ENCODE peak calls at places on chromosomes 11 and 22, in six cellular contexts. L is activated CD8-positive, alpha-beta memory T cell treated with anti-CD3 and anti-CD28 coated beads for 4 hours; G is H7; J is suprapubic skin; P is occipital lobe; D is activated naive CD8-positive, alpha-beta T cell treated with anti-CD3 and anti-CD28 coated beads, Interleukin-2, amount 10 ng/mL, durations not matched to agents 7 days and 5 days. M is an unnamed sample.

GRCh38 chr22:27801197-27801615 is 350 bp downstream of the MN1 start:
- DNase-seq in D (peak; percentile 65), J (no peak), G (peak; percentile 88), L (no peak), P (no peak), M (no peak)

GRCh38 chr11:73566977-73567755 is 30.7 kb downstream of the FAM168A start:
- DNase-seq in L (no peak), J (no peak), D (no peak), P (no peak), G (no peak), M (no peak)

GRCh38 chr11:73856001-73856663 is 20.5 kb downstream of the COA4 start:
- DNase-seq in L (no peak), D (no peak), J (no peak), G (peak; percentile 32), P (no peak), M (no peak)

GRCh38 chr22:39401301-39401631 is 1.7 kb downstream of the TAB1 start:
- DNase-seq in J (no peak), L (no peak), G (no peak), P (no peak), D (no peak), M (no peak)

GRCh38 chr22:37549704-37550059 is 10.6 kb upstream of the CDC42EP1 start:
- DNase-seq in D (no peak), L (no peak), P (peak; percentile 54), J (no peak), G (peak; percentile 65), M (no peak)

GRCh38 chr22:33922268-33922667 is 2.0 kb upstream of the LARGE1 start:
- DNase-seq in L (no peak), D (no peak), J (peak; percentile 72), G (no peak), P (no peak), M (no peak)

GRCh38 chr22:50347157-50347556 is 4.0 kb downstream of the PPP6R2 start:
- DNase-seq in J (no peak), L (no peak), G (no peak), P (no peak), D (no peak), M (no peak)

GRCh38 chr22:20185750-20186149 is 34.9 kb upstream of the CCDC188 start:
- DNase-seq in D (no peak), L (no peak), P (no peak), J (no peak), G (no peak), M (no peak)

GRCh38 chr11:30758012-30758411 is 171.9 kb upstream of the MPPED2 start:
- DNase-seq in G (no peak), L (no peak), D (no peak), P (no peak), J (no peak), M (no peak)

GRCh38 chr11:32267679-32268187 is 167.6 kb downstream of the WT1 start:
- DNase-seq in J (no peak), D (no peak), P (no peak), L (no peak), G (no peak), M (no peak)

GRCh38 chr11:1466784-1467183 is 19.8 kb downstream of the MOB2 start:
- DNase-seq in P (no peak), G (no peak), D (no peak), L (no peak), J (no peak), M (no peak)

GRCh38 chr11:115425243-115425642 is 79.0 kb downstream of the CADM1 start:
- DNase-seq in P (no peak), J (no peak), L (no peak), G (no peak), D (no peak), M (no peak)

GRCh38 chr22:49964493-49965290 is 4.1 kb downstream of the PIM3 start:
- DNase-seq in L (no peak), D (peak; percentile 43), P (no peak), G (peak; percentile 43), J (peak; percentile 71), M (peak; percentile 81)

GRCh38 chr11:109957601-109958000 is 135.6 kb upstream of the ZC3H12C start:
- DNase-seq in D (no peak), G (no peak), J (no peak), L (no peak), P (no peak), M (no peak)

GRCh38 chr11:8442301-8442700 is 151.7 kb downstream of the STK33 start:
- DNase-seq in D (no peak), J (no peak), L (no peak), G (peak; percentile 11), P (no peak), M (no peak)

GRCh38 chr11:67270256-67271211 is 4.3 kb downstream of the GRK2 start:
- DNase-seq in P (peak; percentile 36), D (peak; percentile 59), G (peak; percentile 92), J (peak; percentile 70), L (no peak), M (peak; percentile 57)

GRCh38 chr22:28977481-28977971 is 84.1 kb downstream of the C22orf31 start:
- DNase-seq in J (no peak), L (no peak), P (no peak), G (no peak), D (no peak), M (no peak)

GRCh38 chr22:45540122-45540521 is 37.4 kb downstream of the FBLN1 start:
- DNase-seq in D (no peak), L (no peak), G (no peak), P (no peak), J (no peak), M (no peak)

GRCh38 chr11:32830796-32831195 is 1.1 kb downstream of the PRRG4 start:
- DNase-seq in D (no peak), P (no peak), L (no peak), G (no peak), J (no peak), M (no peak)

GRCh38 chr11:89491141-89491690 is at the start of gene NOX4:
- DNase-seq in D (peak; percentile 23), J (peak; percentile 65), L (no peak), G (peak; percentile 76), P (peak; percentile 10), M (no peak)

GRCh38 chr11:126969865-126970479 is 30.6 kb downstream of the KIRREL3 start:
- DNase-seq in J (no peak), D (no peak), P (no peak), L (no peak), G (peak; percentile 15), M (no peak)

GRCh38 chr11:73271936-73272679 is at the start of gene P2RY6:
- DNase-seq in J (no peak), L (no peak), D (no peak), G (peak; percentile 50), P (no peak), M (peak; percentile 76)

GRCh38 chr11:2709429-2709828 is 9.6 kb upstream of the KCNQ1OT1 start:
- DNase-seq in D (no peak), J (no peak), G (no peak), P (no peak), L (no peak), M (no peak)

GRCh38 chr11:35811783-35812182 is 132.1 kb upstream of the LDLRAD3 start:
- DNase-seq in J (no peak), D (no peak), P (no peak), G (no peak), L (no peak), M (no peak)

GRCh38 chr22:47367993-47368945 is 605.8 kb downstream of the TBC1D22A start:
- DNase-seq in G (no peak), J (peak; percentile 38), L (no peak), D (no peak), P (no peak), M (peak; percentile 80)

GRCh38 chr11:102453286-102453797 is 777 bp upstream of the TMEM123 start:
- DNase-seq in P (no peak), G (peak; percentile 22), J (no peak), L (peak; percentile 24), D (no peak), M (no peak)

GRCh38 chr11:69000831-69001245 is 12.2 kb downstream of the MRGPRF start:
- DNase-seq in L (no peak), P (no peak), J (peak; percentile 83), D (peak; percentile 4), G (peak; percentile 60), M (peak; percentile 89)

GRCh38 chr22:29798801-29799200 is 31.6 kb downstream of the UQCR10 start:
- DNase-seq in L (no peak), J (no peak), P (no peak), D (no peak), G (no peak), M (no peak)

GRCh38 chr11:14336507-14337503 is 22.2 kb downstream of the RRAS2 start:
- DNase-seq in J (no peak), G (no peak), D (no peak), P (no peak), L (no peak), M (no peak)

GRCh38 chr11:10351768-10352641 is 47.1 kb downstream of the ADM start:
- DNase-seq in J (peak; percentile 72), P (no peak), L (no peak), D (no peak), G (peak; percentile 53), M (no peak)

GRCh38 chr11:68403424-68403823 is 57.1 kb upstream of the PPP6R3 start:
- DNase-seq in G (no peak), L (no peak), P (no peak), D (no peak), J (no peak), M (no peak)